ENCODE peak calls at places on chromosome 3, in seven cellular contexts. One of them, this sample, is unnamed.

GRCh38 chr3:134211797-134212196 is 38.9 kb downstream of the RYK start:
- DNase-seq in T47D: no peak
- DNase-seq in ascending aorta: no peak
- DNase-seq in D341Med: peak
- DNase-seq in MCF 10A: peak
- DNase-seq in activated T-helper 1 cell treated with anti-CD3 and anti-CD28 coated beads, Interleukin-12 subunit alpha, Interleukin-12 subunit beta, Interleukin-2, Interleukin-4 antibody, amounts not matched to agents 30 ng/mL and 10 ng/mL and 1 ng/mL, durations not matched to agents 14 hours and 24 hours and 36 hours: no peak
- DNase-seq in SW 1271: no peak
- DNase-seq in this sample: no peak

GRCh38 chr3:64445318-64446300 is 220.3 kb upstream of the PRICKLE2 start:
- DNase-seq in T47D: peak
- DNase-seq in ascending aorta: no peak
- DNase-seq in D341Med: peak
- DNase-seq in MCF 10A: no peak
- DNase-seq in activated T-helper 1 cell treated with anti-CD3 and anti-CD28 coated beads, Interleukin-12 subunit alpha, Interleukin-12 subunit beta, Interleukin-2, Interleukin-4 antibody, amounts not matched to agents 30 ng/mL and 10 ng/mL and 1 ng/mL, durations not matched to agents 14 hours and 24 hours and 36 hours: no peak
- DNase-seq in SW 1271: no peak
- DNase-seq in this sample: no peak

GRCh38 chr3:127820221-127820870 is 2.0 kb downstream of the MGLL start:
- DNase-seq in T47D: no peak
- DNase-seq in ascending aorta: no peak
- DNase-seq in D341Med: no peak
- DNase-seq in MCF 10A: peak
- DNase-seq in activated T-helper 1 cell treated with anti-CD3 and anti-CD28 coated beads, Interleukin-12 subunit alpha, Interleukin-12 subunit beta, Interleukin-2, Interleukin-4 antibody, amounts not matched to agents 30 ng/mL and 10 ng/mL and 1 ng/mL, durations not matched to agents 14 hours and 24 hours and 36 hours: no peak
- DNase-seq in SW 1271: no peak
- DNase-seq in this sample: no peak

GRCh38 chr3:153903430-153903829 is 217.8 kb upstream of the ARHGEF26 start:
- DNase-seq in T47D: no peak
- DNase-seq in ascending aorta: no peak
- DNase-seq in D341Med: no peak
- DNase-seq in MCF 10A: no peak
- DNase-seq in activated T-helper 1 cell treated with anti-CD3 and anti-CD28 coated beads, Interleukin-12 subunit alpha, Interleukin-12 subunit beta, Interleukin-2, Interleukin-4 antibody, amounts not matched to agents 30 ng/mL and 10 ng/mL and 1 ng/mL, durations not matched to agents 14 hours and 24 hours and 36 hours: no peak
- DNase-seq in SW 1271: no peak
- DNase-seq in this sample: no peak

GRCh38 chr3:5194801-5195509 is 7.4 kb downstream of the EDEM1 start:
- DNase-seq in T47D: no peak
- DNase-seq in ascending aorta: no peak
- DNase-seq in D341Med: no peak
- DNase-seq in MCF 10A: peak
- DNase-seq in activated T-helper 1 cell treated with anti-CD3 and anti-CD28 coated beads, Interleukin-12 subunit alpha, Interleukin-12 subunit beta, Interleukin-2, Interleukin-4 antibody, amounts not matched to agents 30 ng/mL and 10 ng/mL and 1 ng/mL, durations not matched to agents 14 hours and 24 hours and 36 hours: peak
- DNase-seq in SW 1271: peak
- DNase-seq in this sample: no peak

GRCh38 chr3:44993471-44994205 is 17.6 kb downstream of the EXOSC7 start:
- DNase-seq in T47D: no peak
- DNase-seq in ascending aorta: no peak
- DNase-seq in D341Med: no peak
- DNase-seq in MCF 10A: peak
- DNase-seq in activated T-helper 1 cell treated with anti-CD3 and anti-CD28 coated beads, Interleukin-12 subunit alpha, Interleukin-12 subunit beta, Interleukin-2, Interleukin-4 antibody, amounts not matched to agents 30 ng/mL and 10 ng/mL and 1 ng/mL, durations not matched to agents 14 hours and 24 hours and 36 hours: no peak
- DNase-seq in SW 1271: no peak
- DNase-seq in this sample: no peak

GRCh38 chr3:151015762-151016161 is 43.2 kb upstream of the CLRN1 start:
- DNase-seq in T47D: no peak
- DNase-seq in ascending aorta: no peak
- DNase-seq in D341Med: no peak
- DNase-seq in MCF 10A: no peak
- DNase-seq in activated T-helper 1 cell treated with anti-CD3 and anti-CD28 coated beads, Interleukin-12 subunit alpha, Interleukin-12 subunit beta, Interleukin-2, Interleukin-4 antibody, amounts not matched to agents 30 ng/mL and 10 ng/mL and 1 ng/mL, durations not matched to agents 14 hours and 24 hours and 36 hours: no peak
- DNase-seq in SW 1271: no peak
- DNase-seq in this sample: no peak

GRCh38 chr3:188526057-188526456 is 372.1 kb downstream of the LPP start:
- DNase-seq in T47D: peak
- DNase-seq in ascending aorta: no peak
- DNase-seq in D341Med: no peak
- DNase-seq in MCF 10A: peak
- DNase-seq in activated T-helper 1 cell treated with anti-CD3 and anti-CD28 coated beads, Interleukin-12 subunit alpha, Interleukin-12 subunit beta, Interleukin-2, Interleukin-4 antibody, amounts not matched to agents 30 ng/mL and 10 ng/mL and 1 ng/mL, durations not matched to agents 14 hours and 24 hours and 36 hours: no peak
- DNase-seq in SW 1271: no peak
- DNase-seq in this sample: no peak

GRCh38 chr3:171306631-171307030 is 153.6 kb downstream of the TNIK start:
- DNase-seq in T47D: no peak
- DNase-seq in ascending aorta: peak
- DNase-seq in D341Med: no peak
- DNase-seq in MCF 10A: peak
- DNase-seq in activated T-helper 1 cell treated with anti-CD3 and anti-CD28 coated beads, Interleukin-12 subunit alpha, Interleukin-12 subunit beta, Interleukin-2, Interleukin-4 antibody, amounts not matched to agents 30 ng/mL and 10 ng/mL and 1 ng/mL, durations not matched to agents 14 hours and 24 hours and 36 hours: no peak
- DNase-seq in SW 1271: no peak
- DNase-seq in this sample: no peak

GRCh38 chr3:123740391-123740822 is 143.7 kb downstream of the MYLK start:
- DNase-seq in T47D: no peak
- DNase-seq in ascending aorta: no peak
- DNase-seq in D341Med: no peak
- DNase-seq in MCF 10A: no peak
- DNase-seq in activated T-helper 1 cell treated with anti-CD3 and anti-CD28 coated beads, Interleukin-12 subunit alpha, Interleukin-12 subunit beta, Interleukin-2, Interleukin-4 antibody, amounts not matched to agents 30 ng/mL and 10 ng/mL and 1 ng/mL, durations not matched to agents 14 hours and 24 hours and 36 hours: no peak
- DNase-seq in SW 1271: no peak
- DNase-seq in this sample: no peak

GRCh38 chr3:50571486-50571885 is 2.2 kb downstream of the HEMK1 start:
- DNase-seq in T47D: no peak
- DNase-seq in ascending aorta: no peak
- DNase-seq in D341Med: no peak
- DNase-seq in MCF 10A: no peak
- DNase-seq in activated T-helper 1 cell treated with anti-CD3 and anti-CD28 coated beads, Interleukin-12 subunit alpha, Interleukin-12 subunit beta, Interleukin-2, Interleukin-4 antibody, amounts not matched to agents 30 ng/mL and 10 ng/mL and 1 ng/mL, durations not matched to agents 14 hours and 24 hours and 36 hours: no peak
- DNase-seq in SW 1271: no peak
- DNase-seq in this sample: no peak